ENCODE peak calls at places on chromosomes 2 and 18, in ten cellular contexts. Q is left lung, Y is sigmoid colon, K is GM06990, V is A673, J is PC-3, R is GM12865, A is cardiac fibroblast, U is astrocyte of the cerebellum, Z is right lobe of liver. L is an unnamed sample.
A peak's percentile ranks its signal among the peaks of the same experiment; 100 is the strongest.

GRCh38 chr2:206212673-206213513 is 53.2 kb downstream of the EEF1B2 start:
- DNase-seq in Q (no peak), Y (no peak), K (no peak), V (peak; percentile 13), J (peak; percentile 64), R (no peak), A (peak; percentile 80), U (no peak), Z (no peak), L (no peak)

GRCh38 chr2:60227014-60227413 is 326.4 kb downstream of the BCL11A start:
- DNase-seq in Q (no peak), Y (no peak), K (no peak), V (no peak), J (no peak), R (no peak), A (no peak), U (no peak), Z (no peak), L (no peak)

GRCh38 chr18:79251021-79251420 is 144.7 kb upstream of the NFATC1 start:
- DNase-seq in Q (no peak), Y (no peak), K (no peak), V (no peak), J (no peak), R (no peak), A (no peak), U (no peak), Z (no peak), L (no peak)

GRCh38 chr2:120289221-120289906 is 36.7 kb downstream of the RALB start:
- DNase-seq in Q (no peak), Y (no peak), K (no peak), V (peak; percentile 7), J (peak; percentile 8), R (no peak), A (peak; percentile 56), U (no peak), Z (no peak), L (no peak)

GRCh38 chr2:98240796-98241398 is 105.4 kb upstream of the CNGA3 start:
- DNase-seq in Q (no peak), Y (no peak), K (no peak), V (no peak), J (peak; percentile 6), R (no peak), A (no peak), U (no peak), Z (no peak), L (no peak)

GRCh38 chr2:207012461-207012860 is 73.1 kb downstream of the CPO start:
- DNase-seq in Q (no peak), Y (no peak), K (no peak), V (no peak), J (peak; percentile 75), R (no peak), A (peak; percentile 51), U (no peak), Z (no peak), L (no peak)

GRCh38 chr2:203814661-203815540 is 52.7 kb upstream of the CTLA4 start:
- DNase-seq in Q (peak; percentile 58), Y (peak; percentile 72), K (no peak), V (peak; percentile 76), J (peak; percentile 77), R (peak; percentile 80), A (peak; percentile 89), U (peak; percentile 73), Z (peak; percentile 61), L (peak; percentile 66)

GRCh38 chr2:85724731-85725181 is 29.0 kb upstream of the ATOH8 start:
- DNase-seq in Q (no peak), Y (no peak), K (no peak), V (no peak), J (no peak), R (no peak), A (no peak), U (no peak), Z (no peak), L (no peak)

GRCh38 chr2:8624855-8625398 is 56.9 kb upstream of the ID2 start:
- DNase-seq in Q (peak; percentile 25), Y (no peak), K (no peak), V (no peak), J (peak; percentile 68), R (no peak), A (no peak), U (no peak), Z (no peak), L (no peak)

GRCh38 chr2:8889978-8890377 is 52.6 kb upstream of the KIDINS220 start:
- DNase-seq in Q (no peak), Y (no peak), K (no peak), V (no peak), J (peak; percentile 33), R (no peak), A (no peak), U (no peak), Z (no peak), L (no peak)

GRCh38 chr2:45368792-45369191 is 242.3 kb downstream of the SRBD1 start:
- DNase-seq in Q (no peak), Y (no peak), K (no peak), V (no peak), J (no peak), R (no peak), A (no peak), U (no peak), Z (peak; percentile 54), L (no peak)

GRCh38 chr2:120243211-120243610 is 9.4 kb upstream of the RALB start:
- DNase-seq in Q (no peak), Y (no peak), K (no peak), V (no peak), J (no peak), R (no peak), A (peak; percentile 39), U (no peak), Z (no peak), L (no peak)

GRCh38 chr18:62399781-62400308 is 74.7 kb downstream of the TNFRSF11A start:
- DNase-seq in Q (no peak), Y (no peak), K (no peak), V (peak; percentile 16), J (peak; percentile 93), R (peak; percentile 49), A (peak; percentile 7), U (no peak), Z (no peak), L (no peak)
- TF ChIP-seq CTCF in Q (no peak), Y (no peak), K (peak; percentile 29), V (peak; percentile 38), J (peak; percentile 78), R (peak; percentile 21), A (peak; percentile 20), U (peak; percentile 27), Z (peak; percentile 9), L (peak; percentile 37)

GRCh38 chr2:168633200-168633599 is 169.2 kb upstream of the NOSTRIN start:
- DNase-seq in Q (no peak), Y (no peak), K (no peak), V (no peak), J (no peak), R (no peak), A (peak; percentile 57), U (no peak), Z (no peak), L (no peak)

GRCh38 chr2:168633895-168634294 is 168.5 kb upstream of the NOSTRIN start:
- DNase-seq in Q (no peak), Y (no peak), K (no peak), V (no peak), J (no peak), R (no peak), A (no peak), U (no peak), Z (no peak), L (no peak)

GRCh38 chr2:168635065-168635577 is 167.3 kb upstream of the NOSTRIN start:
- DNase-seq in Q (peak; percentile 50), Y (peak; percentile 93), K (no peak), V (peak; percentile 55), J (no peak), R (no peak), A (peak; percentile 33), U (no peak), Z (peak; percentile 60), L (peak; percentile 45)

DNA sequence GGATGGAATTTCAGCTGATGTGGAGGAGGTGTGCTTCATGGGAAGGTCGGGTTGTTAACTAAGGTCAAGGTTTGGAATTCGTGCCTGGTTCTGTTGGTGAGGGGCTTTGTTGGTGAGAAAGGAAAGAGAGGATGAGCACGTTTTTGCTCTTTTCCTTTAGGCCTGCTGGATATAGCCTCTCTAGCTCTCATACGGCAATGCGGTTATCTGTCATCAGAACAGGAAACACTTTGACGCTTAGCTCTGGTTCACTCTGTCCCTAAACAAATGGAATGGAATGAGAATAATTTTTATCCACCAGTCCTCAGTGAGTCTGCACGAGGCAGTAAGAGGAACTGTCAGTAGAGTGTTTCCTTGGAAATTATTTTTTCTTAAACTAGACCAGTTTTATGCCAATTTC is 169.7 kb upstream of the NOSTRIN start:
- DNase-seq in Q (no peak), Y (no peak), K (no peak), V (peak; percentile 47), J (no peak), R (no peak), A (peak; percentile 89), U (no peak), Z (no peak), L (no peak)
- H3K4me3 ChIP-seq in Q (no peak overlapping the region), Y (no peak overlapping the region), K (no peak overlapping the region), V (no peak overlapping the region), J (no peak overlapping the region), R (no peak overlapping the region), A (no peak overlapping the region), U (no peak overlapping the region), Z (no peak overlapping the region), L (no peak overlapping the region)

GRCh38 chr2:12102679-12103078 is 356.2 kb downstream of the LPIN1 start:
- DNase-seq in Q (no peak), Y (no peak), K (no peak), V (no peak), J (no peak), R (no peak), A (no peak), U (no peak), Z (no peak), L (no peak)

GRCh38 chr2:12099374-12099773 is 352.9 kb downstream of the LPIN1 start:
- DNase-seq in Q (no peak), Y (no peak), K (no peak), V (no peak), J (peak; percentile 35), R (no peak), A (no peak), U (no peak), Z (peak; percentile 63), L (no peak)

GRCh38 chr2:12096425-12096824 is 350.0 kb downstream of the LPIN1 start:
- DNase-seq in Q (no peak), Y (no peak), K (no peak), V (no peak), J (no peak), R (no peak), A (no peak), U (no peak), Z (no peak), L (no peak)

DNA sequence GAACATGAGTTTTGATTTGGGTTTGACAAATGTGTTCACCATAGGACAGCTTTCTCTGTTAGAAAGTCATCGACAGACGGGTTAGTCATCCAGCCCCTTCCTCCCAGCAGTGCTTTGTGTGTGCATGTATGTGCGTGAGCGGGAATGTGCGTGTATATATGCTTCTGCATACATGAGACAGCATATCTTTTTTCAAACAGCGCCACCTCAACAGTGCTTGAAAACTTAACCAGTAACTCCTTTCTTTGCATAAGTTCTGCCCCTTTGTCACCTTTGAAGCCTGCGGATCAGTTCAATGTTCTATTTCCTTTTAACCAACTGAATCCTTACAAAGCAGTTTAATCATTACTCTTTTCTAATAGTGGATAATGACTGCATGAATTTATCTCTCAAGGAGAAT is 351.4 kb downstream of the LPIN1 start:
- DNase-seq in Q (no peak), Y (no peak), K (no peak), V (no peak), J (no peak), R (no peak), A (no peak), U (no peak), Z (no peak), L (no peak)
- TF ChIP-seq CTCF in Q (no peak), Y (no peak), K (no peak), V (no peak), J (no peak), R (no peak), A (no peak), U (no peak), Z (no peak), L (no peak)

GRCh38 chr18:3455938-3456685 is 6.1 kb downstream of the TGIF1 start:
- DNase-seq in Q (no peak), Y (no peak), K (no peak), V (peak; percentile 60), J (peak; percentile 75), R (no peak), A (peak; percentile 50), U (no peak), Z (no peak), L (no peak)
- H3K4me3 ChIP-seq in Q (no peak overlapping the region), Y (no peak overlapping the region), K (no peak overlapping the region), V (peak overlapping the region; percentile 91), J (peak overlapping the region; percentile 96), R (no peak overlapping the region), A (no peak overlapping the region), U (no peak overlapping the region), Z (peak overlapping the region; percentile 2), L (no peak overlapping the region)